ENCODE peak calls at places on chromosomes 11 and 22, in seven cellular contexts. C, S, Q, B, T, J and W are unnamed samples. For H3K36me3, the result is how much of the 10 kb centered on the place peaks cover.

GRCh38 chr11:125404136-125404810 is 91.8 kb downstream of the FEZ1 start:
- DNase-seq in J (peak), T (no peak), S (no peak), Q (no peak), C (peak), B (no peak), W (no peak)

GRCh38 chr11:35546317-35546716 is 20.9 kb upstream of the PAMR1 start:
- DNase-seq in S (no peak), T (no peak), C (no peak), J (no peak), Q (no peak), B (no peak), W (no peak)

GRCh38 chr22:50342651-50343540 is at the start of gene PPP6R2:
- DNase-seq in S (no peak), C (peak), B (peak), Q (peak), J (peak), T (peak), W (no peak)

GRCh38 chr11:66987158-66987620 is 12.1 kb downstream of the C11orf86 start:
- DNase-seq in Q (no peak), S (no peak), T (no peak), B (no peak), C (peak), J (no peak), W (no peak)

GRCh38 chr11:35404397-35404775 is 15.0 kb downstream of the SLC1A2 start:
- DNase-seq in T (no peak), C (no peak), J (peak), Q (no peak), S (no peak), B (no peak), W (no peak)

GRCh38 chr22:24066872-24067271 is 55.8 kb downstream of the CABIN1 start:
- DNase-seq in B (no peak), S (no peak), T (no peak), C (no peak), J (no peak), Q (no peak), W (no peak)

GRCh38 chr11:32088117-32088941 is 2.5 kb upstream of the RCN1 start:
- DNase-seq in Q (peak), S (peak), J (peak), C (no peak), T (no peak), B (peak), W (no peak)

GRCh38 chr11:44749160-44749559 is 22.4 kb downstream of the TSPAN18 start:
- DNase-seq in B (no peak), C (no peak), J (no peak), T (no peak), S (peak), Q (peak), W (peak)

GRCh38 chr22:37229805-37230672 is 14.0 kb downstream of the RAC2 start:
- DNase-seq in J (no peak), T (peak), C (no peak), Q (peak), S (no peak), B (no peak), W (no peak)

GRCh38 chr11:107707128-107707760 is 4.6 kb downstream of the SLN start:
- DNase-seq in S (no peak), T (no peak), Q (no peak), J (no peak), B (no peak), C (no peak), W (no peak)

GRCh38 chr22:16949561-16949960 is 58.5 kb downstream of the GAB4 start:
- DNase-seq in B (no peak), C (no peak), S (no peak), Q (no peak), J (no peak), T (no peak), W (no peak)

GRCh38 chr11:132992838-132993680 is 539.2 kb downstream of the OPCML start:
- DNase-seq in Q (no peak), B (no peak), S (no peak), J (no peak), T (no peak), C (no peak), W (no peak)

GRCh38 chr11:72067676-72068075 is 12.7 kb downstream of the NUMA1 start:
- DNase-seq in S (no peak), J (no peak), Q (no peak), C (no peak), B (no peak), T (no peak), W (no peak)

GRCh38 chr22:49657275-49657973 is 170.2 kb downstream of the BRD1 start:
- DNase-seq in T (peak), S (peak), B (peak), Q (peak), C (peak), J (no peak), W (no peak)

GRCh38 chr11:110376711-110377324 is 52.9 kb upstream of the FDX1 start:
- DNase-seq in Q (no peak), T (no peak), B (peak), J (peak), C (peak), S (peak), W (no peak)

GRCh38 chr11:3214420-3214699 is 4.3 kb downstream of the MRGPRG start:
- DNase-seq in T (no peak), S (no peak), Q (peak), B (no peak), J (no peak), C (no peak), W (no peak)

GRCh38 chr22:45612451-45612901 is 59.2 kb upstream of the ATXN10 start:
- DNase-seq in T (peak), Q (peak), J (no peak), S (peak), C (peak), B (peak), W (no peak)

GRCh38 chr11:77171885-77172665 is 44.0 kb downstream of the MYO7A start:
- DNase-seq in B (no peak), T (no peak), C (no peak), J (peak), Q (no peak), S (no peak), W (no peak)

GRCh38 chr11:12090061-12090572 is 20.3 kb upstream of the MICAL2 start:
- DNase-seq in Q (peak), B (peak), T (no peak), S (no peak), J (no peak), C (no peak), W (no peak)

GRCh38 chr11:131629925-131630324 is 259.5 kb downstream of the NTM start:
- DNase-seq in S (peak), J (no peak), B (no peak), C (no peak), T (no peak), Q (no peak), W (no peak)

GRCh38 chr11:33264926-33265325 is 7.7 kb downstream of the HIPK3 start:
- DNase-seq in T (no peak), B (no peak), J (no peak), C (no peak), S (no peak), Q (no peak), W (no peak)

GRCh38 chr11:16999116-16999515 is 15.1 kb downstream of the PLEKHA7 start:
- DNase-seq in Q (no peak), S (no peak), C (no peak), J (no peak), T (no peak), B (no peak), W (no peak)

GRCh38 chr11:108793138-108793537 is 128.3 kb downstream of the DDX10 start:
- DNase-seq in C (no peak), B (no peak), S (no peak), Q (no peak), T (no peak), J (no peak), W (no peak)

GRCh38 chr11:75541301-75541929 is 15.7 kb upstream of the GDPD5 start:
- DNase-seq in J (no peak), Q (no peak), B (no peak), C (no peak), S (no peak), T (no peak), W (no peak)

GRCh38 chr11:112318193-112318592 is 57.5 kb upstream of the PLET1 start:
- DNase-seq in J (peak), C (no peak), B (no peak), Q (no peak), S (no peak), T (no peak), W (no peak)

GRCh38 chr11:21861314-21861713 is 331.6 kb upstream of the ANO5 start:
- DNase-seq in S (no peak), J (no peak), Q (no peak), C (no peak), B (no peak), T (no peak), W (no peak)

GRCh38 chr11:68848429-68848828 is 6.7 kb upstream of the CPT1A start:
- DNase-seq in C (no peak), J (no peak), B (no peak), Q (no peak), T (no peak), S (no peak), W (no peak)

GRCh38 chr11:76656087-76656531 is 14.4 kb downstream of the LRRC32 start:
- DNase-seq in Q (peak), C (no peak), J (no peak), S (no peak), B (no peak), T (no peak), W (peak)

GRCh38 chr22:44151661-44152060 is 29.1 kb upstream of the PARVG start:
- DNase-seq in S (no peak), C (no peak), B (no peak), Q (no peak), T (no peak), J (no peak), W (no peak)

GRCh38 chr11:91305402-91305801 is 919.2 kb upstream of the FAT3 start:
- DNase-seq in B (no peak), T (no peak), Q (no peak), J (peak), C (no peak), S (no peak), W (no peak)

GRCh38 chr11:69121621-69122336 is 34.0 kb upstream of the SMIM38 start:
- DNase-seq in J (no peak), Q (no peak), T (no peak), B (no peak), C (no peak), S (no peak), W (no peak)

GRCh38 chr11:108606495-108607160 is 13.1 kb upstream of the EXPH5 start:
- DNase-seq in B (no peak), S (no peak), T (no peak), Q (no peak), C (no peak), J (no peak), W (no peak)

GRCh38 chr11:34182425-34182824 is 77.0 kb downstream of the NAT10 start:
- DNase-seq in J (no peak), Q (no peak), S (no peak), B (no peak), C (no peak), T (no peak), W (no peak)

GRCh38 chr22:24466831-24467249 is 28.3 kb upstream of the UPB1 start:
- DNase-seq in J (no peak), T (no peak), B (peak), S (no peak), C (no peak), Q (no peak), W (no peak)

GRCh38 chr22:45459235-45459634 is 43.4 kb upstream of the FBLN1 start:
- DNase-seq in B (no peak), S (no peak), J (no peak), C (no peak), T (no peak), Q (no peak), W (no peak)

GRCh38 chr22:21593406-21594232 is 26.1 kb downstream of the UBE2L3 start:
- DNase-seq in B (peak), T (no peak), S (no peak), C (no peak), J (no peak), Q (no peak), W (no peak)

GRCh38 chr22:32588063-32588462 is 113.5 kb downstream of the FBXO7 start:
- DNase-seq in Q (no peak), B (no peak), S (no peak), C (no peak), T (no peak), J (no peak), W (no peak)
- H3K36me3 ChIP-seq in Q (under half), B (under half), S (under half), C (under half), T (under half), J (under half), W (under half)

DNA sequence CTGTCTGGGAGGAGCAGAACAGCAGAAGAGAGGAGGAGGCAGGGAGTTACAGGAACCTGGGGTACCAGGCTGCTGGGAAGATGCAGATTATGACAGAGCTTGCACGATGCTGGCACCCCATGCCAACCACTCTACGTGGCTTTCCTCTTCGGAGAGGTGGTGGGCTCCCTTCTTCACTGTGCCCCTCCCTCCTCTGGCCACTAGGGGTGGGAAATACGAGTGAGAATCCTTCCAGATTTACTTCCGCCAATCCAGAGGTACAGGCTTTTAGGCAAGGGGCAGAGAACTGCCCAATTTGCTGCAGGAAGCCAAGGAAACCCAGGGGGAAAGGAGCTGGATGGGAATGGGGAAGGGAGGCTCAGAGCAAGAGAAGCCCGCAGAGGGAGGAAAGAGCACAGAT is 12.3 kb downstream of the HYOU1 start:
- DNase-seq in S (no peak), Q (no peak), B (no peak), T (no peak), J (no peak), C (no peak), W (no peak)
- H3K36me3 ChIP-seq in S (half or more), Q (under half), B (half or more), T (under half), J (under half), C (under half), W (under half)

GRCh38 chr11:74031310-74031676 is 22.4 kb upstream of the UCP3 start:
- DNase-seq in J (no peak), S (no peak), Q (no peak), C (no peak), B (no peak), T (no peak), W (no peak)
- H3K36me3 ChIP-seq in J (under half), S (under half), Q (under half), C (under half), B (half or more), T (under half), W (under half)

GRCh38 chr22:31440681-31441080 is 41.3 kb downstream of the DRG1 start:
- DNase-seq in J (no peak), S (no peak), T (no peak), Q (no peak), C (no peak), B (no peak), W (no peak)
- H3K36me3 ChIP-seq in J (under half), S (half or more), T (half or more), Q (half or more), C (under half), B (half or more), W (half or more)

DNA sequence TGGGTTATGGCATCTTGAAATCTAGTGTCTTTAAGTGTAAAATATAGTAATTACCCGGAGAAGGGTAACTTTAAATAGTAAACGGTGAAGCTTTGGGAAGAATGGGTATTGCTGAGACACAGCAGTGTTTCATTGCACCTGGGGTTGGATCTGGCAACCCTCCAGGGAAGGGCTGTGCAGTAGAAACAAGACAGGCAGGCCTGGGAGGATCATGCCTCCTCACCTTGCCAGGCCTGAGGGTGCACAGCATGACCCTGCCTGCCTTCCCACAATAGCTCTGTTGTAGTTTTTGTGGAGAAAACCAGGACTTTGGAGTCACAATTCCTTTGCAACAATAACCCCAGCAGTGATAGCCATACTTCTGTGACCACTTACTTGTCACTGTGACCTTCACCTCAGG is 64.6 kb upstream of the ADSL start:
- DNase-seq in B (no peak), J (no peak), C (no peak), T (no peak), S (no peak), Q (no peak), W (no peak)
- H3K36me3 ChIP-seq in B (half or more), J (under half), C (under half), T (under half), S (under half), Q (under half), W (under half)

GRCh38 chr11:86248609-86249008 is 4.1 kb downstream of the EED start:
- DNase-seq in B (no peak), S (no peak), C (no peak), J (no peak), T (no peak), Q (no peak), W (no peak)

GRCh38 chr11:86249307-86250098 is 5.0 kb downstream of the EED start:
- DNase-seq in T (no peak), S (no peak), J (no peak), C (no peak), Q (no peak), B (no peak), W (no peak)

GRCh38 chr11:86245369-86246292 is 1.1 kb downstream of the EED start:
- DNase-seq in Q (no peak), T (no peak), B (no peak), S (no peak), J (peak), C (no peak), W (no peak)

GRCh38 chr11:86246293-86246675 is 1.7 kb downstream of the EED start:
- DNase-seq in Q (no peak), B (no peak), S (no peak), J (no peak), C (no peak), T (no peak), W (no peak)

DNA sequence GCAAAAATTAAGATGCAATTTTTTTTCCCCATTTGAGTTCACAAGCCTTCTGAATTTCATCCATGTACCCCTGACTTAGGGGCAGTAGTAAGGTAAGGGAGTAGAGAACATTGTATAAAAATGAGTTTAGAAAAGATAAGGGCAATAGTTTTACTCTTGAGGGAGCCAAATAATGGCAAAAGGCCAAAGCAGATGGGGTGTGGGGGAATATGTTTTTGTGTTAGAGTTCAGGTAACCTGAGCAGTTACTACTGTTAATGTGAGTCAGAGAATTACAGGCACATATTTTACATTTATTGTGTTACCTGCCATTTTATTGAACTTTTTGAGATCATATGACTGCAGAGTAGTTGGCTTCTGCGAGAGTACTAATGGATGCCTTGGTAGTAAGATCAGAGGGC is 3.1 kb downstream of the EED start:
- DNase-seq in T (no peak), S (no peak), J (no peak), Q (no peak), C (no peak), B (no peak), W (no peak)
- H3K36me3 ChIP-seq in T (under half), S (under half), J (under half), Q (under half), C (under half), B (under half), W (under half)

DNA sequence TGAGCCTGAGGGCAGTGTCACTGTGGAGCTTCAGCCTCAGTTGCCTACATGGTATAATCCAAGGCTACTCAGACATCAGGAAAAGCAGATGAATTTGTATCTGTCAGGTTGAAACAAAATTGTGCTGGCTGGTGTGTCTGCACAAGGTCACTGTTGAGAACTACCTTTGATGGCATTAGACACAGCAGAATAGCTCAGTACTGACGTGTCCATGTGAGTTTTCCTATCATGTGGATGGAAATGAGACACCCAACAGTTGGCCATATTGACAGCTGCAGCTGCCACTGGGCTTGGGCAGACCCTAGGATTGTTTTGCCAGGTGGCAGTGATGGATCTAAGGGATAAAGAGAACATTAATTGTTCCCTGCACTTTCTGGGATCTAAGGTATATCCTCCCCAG is 15.8 kb downstream of the CCDC134 start:
- DNase-seq in B (no peak), Q (no peak), J (no peak), S (no peak), T (no peak), C (no peak), W (no peak)
- H3K36me3 ChIP-seq in B (under half), Q (under half), J (under half), S (under half), T (under half), C (under half), W (under half)

GRCh38 chr11:94459576-94459975 is 34.1 kb downstream of the MRE11 start:
- DNase-seq in Q (no peak), T (no peak), B (no peak), J (no peak), S (no peak), C (no peak), W (no peak)
- H3K36me3 ChIP-seq in Q (under half), T (under half), B (half or more), J (under half), S (under half), C (under half), W (under half)